ENCODE peak calls at places on chromosomes 7 and 10, in nine cellular contexts. One of them, this sample, is unnamed.

GRCh38 chr10:3272300-3272699 is 99.7 kb upstream of the PITRM1 start:
- DNase-seq in effector CD4-positive, alpha-beta T cell: no peak
- DNase-seq in cardiac muscle cell: no peak
- DNase-seq in hepatocyte: no peak
- DNase-seq in H54: no peak
- DNase-seq in NCI-H2081: no peak
- DNase-seq in pons: no peak
- DNase-seq in activated CD4-positive, alpha-beta T cell treated with anti-CD3 and anti-CD28 coated beads, Interleukin-2, amount 10 ng/mL, durations not matched to agents 7 days and 5 days: no peak
- DNase-seq in HepG2: no peak
- DNase-seq in this sample: no peak

GRCh38 chr7:5441840-5442513 is 18.3 kb upstream of the TNRC18 start:
- DNase-seq in cardiac muscle cell: no peak
- DNase-seq in hepatocyte: no peak
- DNase-seq in activated CD4-positive, alpha-beta T cell treated with anti-CD3 and anti-CD28 coated beads, Interleukin-2, amount 10 ng/mL, durations not matched to agents 7 days and 5 days: no peak
- DNase-seq in NCI-H2081: no peak
- DNase-seq in effector CD4-positive, alpha-beta T cell: no peak
- DNase-seq in H54: no peak
- DNase-seq in pons: no peak
- DNase-seq in HepG2: no peak
- DNase-seq in this sample: no peak

GRCh38 chr10:12237265-12238220 is 41.6 kb downstream of the CDC123 start:
- DNase-seq in pons: no peak
- DNase-seq in HepG2: peak; percentile 94
- DNase-seq in activated CD4-positive, alpha-beta T cell treated with anti-CD3 and anti-CD28 coated beads, Interleukin-2, amount 10 ng/mL, durations not matched to agents 7 days and 5 days: no peak
- DNase-seq in effector CD4-positive, alpha-beta T cell: no peak
- DNase-seq in cardiac muscle cell: no peak
- DNase-seq in H54: no peak
- DNase-seq in hepatocyte: no peak
- DNase-seq in NCI-H2081: no peak
- DNase-seq in this sample: no peak

GRCh38 chr7:30928254-30928872 is 16.7 kb downstream of the AQP1 start:
- DNase-seq in NCI-H2081: no peak
- DNase-seq in HepG2: no peak
- DNase-seq in activated CD4-positive, alpha-beta T cell treated with anti-CD3 and anti-CD28 coated beads, Interleukin-2, amount 10 ng/mL, durations not matched to agents 7 days and 5 days: no peak
- DNase-seq in cardiac muscle cell: no peak
- DNase-seq in H54: no peak
- DNase-seq in pons: no peak
- DNase-seq in effector CD4-positive, alpha-beta T cell: no peak
- DNase-seq in hepatocyte: peak; percentile 2
- DNase-seq in this sample: no peak

GRCh38 chr7:99155207-99155606 is 11.3 kb upstream of the SMURF1 start:
- DNase-seq in pons: peak; percentile 49
- DNase-seq in NCI-H2081: no peak
- DNase-seq in activated CD4-positive, alpha-beta T cell treated with anti-CD3 and anti-CD28 coated beads, Interleukin-2, amount 10 ng/mL, durations not matched to agents 7 days and 5 days: no peak
- DNase-seq in HepG2: no peak
- DNase-seq in cardiac muscle cell: no peak
- DNase-seq in H54: no peak
- DNase-seq in hepatocyte: no peak
- DNase-seq in effector CD4-positive, alpha-beta T cell: no peak
- DNase-seq in this sample: no peak

GRCh38 chr7:23712368-23713284 is 2.6 kb downstream of the STK31 start:
- DNase-seq in NCI-H2081: peak; percentile 57
- DNase-seq in hepatocyte: peak; percentile 71
- DNase-seq in effector CD4-positive, alpha-beta T cell: no peak
- DNase-seq in cardiac muscle cell: peak; percentile 65
- DNase-seq in H54: peak; percentile 33
- DNase-seq in pons: peak; percentile 83
- DNase-seq in HepG2: peak; percentile 51
- DNase-seq in activated CD4-positive, alpha-beta T cell treated with anti-CD3 and anti-CD28 coated beads, Interleukin-2, amount 10 ng/mL, durations not matched to agents 7 days and 5 days: no peak
- DNase-seq in this sample: no peak

GRCh38 chr10:24209421-24209770 is 458 bp downstream of the KIAA1217 start:
- DNase-seq in activated CD4-positive, alpha-beta T cell treated with anti-CD3 and anti-CD28 coated beads, Interleukin-2, amount 10 ng/mL, durations not matched to agents 7 days and 5 days: no peak
- DNase-seq in NCI-H2081: no peak
- DNase-seq in hepatocyte: peak; percentile 40
- DNase-seq in cardiac muscle cell: peak; percentile 15
- DNase-seq in HepG2: no peak
- DNase-seq in pons: no peak
- DNase-seq in effector CD4-positive, alpha-beta T cell: no peak
- DNase-seq in H54: no peak
- DNase-seq in this sample: no peak

GRCh38 chr7:81111358-81111757 is 192.5 kb upstream of the SEMA3C start:
- DNase-seq in cardiac muscle cell: no peak
- DNase-seq in HepG2: no peak
- DNase-seq in activated CD4-positive, alpha-beta T cell treated with anti-CD3 and anti-CD28 coated beads, Interleukin-2, amount 10 ng/mL, durations not matched to agents 7 days and 5 days: no peak
- DNase-seq in H54: peak; percentile 11
- DNase-seq in hepatocyte: peak; percentile 27
- DNase-seq in NCI-H2081: no peak
- DNase-seq in pons: no peak
- DNase-seq in effector CD4-positive, alpha-beta T cell: no peak
- DNase-seq in this sample: no peak

GRCh38 chr7:24737281-24737680 is 20.0 kb downstream of the GSDME start:
- DNase-seq in cardiac muscle cell: no peak
- DNase-seq in pons: no peak
- DNase-seq in HepG2: no peak
- DNase-seq in hepatocyte: no peak
- DNase-seq in H54: no peak
- DNase-seq in activated CD4-positive, alpha-beta T cell treated with anti-CD3 and anti-CD28 coated beads, Interleukin-2, amount 10 ng/mL, durations not matched to agents 7 days and 5 days: no peak
- DNase-seq in NCI-H2081: no peak
- DNase-seq in effector CD4-positive, alpha-beta T cell: no peak
- DNase-seq in this sample: no peak

GRCh38 chr7:36084485-36085091 is 68.5 kb upstream of the EEPD1 start:
- DNase-seq in HepG2: peak; percentile 65
- DNase-seq in NCI-H2081: peak; percentile 25
- DNase-seq in pons: no peak
- DNase-seq in H54: no peak
- DNase-seq in effector CD4-positive, alpha-beta T cell: no peak
- DNase-seq in cardiac muscle cell: peak; percentile 58
- DNase-seq in activated CD4-positive, alpha-beta T cell treated with anti-CD3 and anti-CD28 coated beads, Interleukin-2, amount 10 ng/mL, durations not matched to agents 7 days and 5 days: no peak
- DNase-seq in hepatocyte: peak; percentile 70
- DNase-seq in this sample: no peak

GRCh38 chr7:84548366-84549085 is 353.9 kb upstream of the SEMA3A start:
- DNase-seq in H54: no peak
- DNase-seq in activated CD4-positive, alpha-beta T cell treated with anti-CD3 and anti-CD28 coated beads, Interleukin-2, amount 10 ng/mL, durations not matched to agents 7 days and 5 days: no peak
- DNase-seq in pons: no peak
- DNase-seq in NCI-H2081: no peak
- DNase-seq in HepG2: no peak
- DNase-seq in effector CD4-positive, alpha-beta T cell: no peak
- DNase-seq in hepatocyte: no peak
- DNase-seq in cardiac muscle cell: peak; percentile 25
- DNase-seq in this sample: no peak

GRCh38 chr10:35896011-35896410 is 253.9 kb upstream of the FZD8 start:
- DNase-seq in effector CD4-positive, alpha-beta T cell: no peak
- DNase-seq in pons: no peak
- DNase-seq in HepG2: no peak
- DNase-seq in H54: no peak
- DNase-seq in cardiac muscle cell: no peak
- DNase-seq in NCI-H2081: no peak
- DNase-seq in hepatocyte: no peak
- DNase-seq in activated CD4-positive, alpha-beta T cell treated with anti-CD3 and anti-CD28 coated beads, Interleukin-2, amount 10 ng/mL, durations not matched to agents 7 days and 5 days: no peak
- DNase-seq in this sample: no peak

GRCh38 chr7:66529889-66530615 is 98.6 kb upstream of the KCTD7 start:
- DNase-seq in hepatocyte: no peak
- DNase-seq in pons: no peak
- DNase-seq in NCI-H2081: no peak
- DNase-seq in cardiac muscle cell: no peak
- DNase-seq in activated CD4-positive, alpha-beta T cell treated with anti-CD3 and anti-CD28 coated beads, Interleukin-2, amount 10 ng/mL, durations not matched to agents 7 days and 5 days: no peak
- DNase-seq in effector CD4-positive, alpha-beta T cell: no peak
- DNase-seq in HepG2: no peak
- DNase-seq in H54: no peak
- DNase-seq in this sample: no peak

GRCh38 chr7:143479055-143479766 is 1.5 kb downstream of the TAS2R41 start:
- DNase-seq in hepatocyte: no peak
- DNase-seq in activated CD4-positive, alpha-beta T cell treated with anti-CD3 and anti-CD28 coated beads, Interleukin-2, amount 10 ng/mL, durations not matched to agents 7 days and 5 days: no peak
- DNase-seq in pons: no peak
- DNase-seq in cardiac muscle cell: no peak
- DNase-seq in effector CD4-positive, alpha-beta T cell: no peak
- DNase-seq in HepG2: no peak
- DNase-seq in H54: no peak
- DNase-seq in NCI-H2081: no peak
- DNase-seq in this sample: no peak

This sample was measured in mesothelial cell of epicardium.